ENCODE peak calls at places on chromosomes 6 and 20, in nine cellular contexts. E is upper lobe of right lung; C is adipocyte; O is CD8-positive, alpha-beta memory T cell; X is IMR-90; P is spleen; S is PC-3; F is cardiac muscle cell; Q is heart right ventricle. J is an unnamed sample. For H3K36me3, the result is how much of the 10 kb centered on the place peaks cover.

GRCh38 chr6:167849846-167850459 is 23.2 kb downstream of the AFDN start:
- DNase-seq in E (no peak), C (peak), O (no peak), X (no peak), P (no peak), S (peak), F (peak), Q (no peak), J (no peak)

GRCh38 chr6:24997186-24997585 is 61.4 kb upstream of the RIPOR2 start:
- DNase-seq in E (no peak), C (no peak), O (no peak), X (no peak), P (no peak), S (no peak), F (no peak), Q (no peak), J (no peak)

GRCh38 chr6:119791746-119792145 is 442.2 kb upstream of the MAN1A1 start:
- DNase-seq in E (no peak), C (no peak), O (no peak), X (no peak), P (no peak), S (peak), F (no peak), Q (no peak), J (no peak)

GRCh38 chr6:44074383-44075136 is 52.7 kb downstream of the MRPL14 start:
- DNase-seq in E (peak), C (peak), O (peak), X (peak), P (peak), S (peak), F (peak), Q (peak), J (peak)

GRCh38 chr6:102197211-102197610 is 803.7 kb downstream of the GRIK2 start:
- DNase-seq in E (no peak), C (no peak), O (no peak), X (no peak), P (no peak), S (no peak), F (no peak), Q (no peak), J (no peak)

GRCh38 chr6:22809380-22809779 is 240.0 kb downstream of the HDGFL1 start:
- DNase-seq in E (no peak), C (no peak), O (no peak), X (no peak), P (no peak), S (no peak), F (no peak), Q (no peak), J (no peak)

GRCh38 chr6:121670511-121670910 is 235.1 kb downstream of the GJA1 start:
- DNase-seq in E (no peak), C (peak), O (no peak), X (peak), P (no peak), S (peak), F (no peak), Q (no peak), J (no peak)

GRCh38 chr6:142851601-142852000 is 93.4 kb downstream of the HIVEP2 start:
- DNase-seq in E (no peak), C (peak), O (no peak), X (peak), P (no peak), S (peak), F (no peak), Q (no peak), J (no peak)

GRCh38 chr6:5401845-5402738 is 140.8 kb downstream of the FARS2 start:
- DNase-seq in E (no peak), C (peak), O (no peak), X (peak), P (no peak), S (peak), F (peak), Q (no peak), J (no peak)

GRCh38 chr6:168739381-168739780 is 298.4 kb downstream of the SMOC2 start:
- DNase-seq in E (no peak), C (no peak), O (no peak), X (no peak), P (no peak), S (no peak), F (no peak), Q (no peak), J (no peak)

GRCh38 chr20:64005394-64005793 is 24.5 kb downstream of the PRPF6 start:
- DNase-seq in E (no peak), C (no peak), O (no peak), X (peak), P (no peak), S (no peak), F (no peak), Q (no peak), J (no peak)

GRCh38 chr20:64006490-64006889 is 25.6 kb downstream of the PRPF6 start:
- DNase-seq in E (no peak), C (no peak), O (no peak), X (no peak), P (no peak), S (no peak), F (no peak), Q (no peak), J (no peak)

GRCh38 chr20:64001607-64002011 is 20.7 kb downstream of the PRPF6 start:
- DNase-seq in E (no peak), C (no peak), O (no peak), X (peak), P (no peak), S (no peak), F (no peak), Q (no peak), J (no peak)

GRCh38 chr20:64006902-64007301 is 26.0 kb downstream of the PRPF6 start:
- DNase-seq in E (no peak), C (no peak), O (no peak), X (no peak), P (no peak), S (no peak), F (no peak), Q (no peak), J (no peak)

GRCh38 chr20:64003970-64004725 is 23.2 kb downstream of the PRPF6 start:
- DNase-seq in E (no peak), C (no peak), O (no peak), X (no peak), P (no peak), S (no peak), F (no peak), Q (no peak), J (no peak)
- H3K36me3 ChIP-seq in E (half or more), C (half or more), O (under half), X (half or more), P (under half), S (half or more), F (under half), Q (half or more), J (half or more)

GRCh38 chr6:12750416-12750815 is 33.8 kb downstream of the PHACTR1 start:
- DNase-seq in E (no peak), C (no peak), O (no peak), X (no peak), P (no peak), S (no peak), F (no peak), Q (no peak), J (peak)
- H3K4me3 ChIP-seq in E (no peak), C (no peak), O (no peak), X (no peak), P (no peak), S (no peak), F (peak), Q (no peak), J (no peak)

DNA sequence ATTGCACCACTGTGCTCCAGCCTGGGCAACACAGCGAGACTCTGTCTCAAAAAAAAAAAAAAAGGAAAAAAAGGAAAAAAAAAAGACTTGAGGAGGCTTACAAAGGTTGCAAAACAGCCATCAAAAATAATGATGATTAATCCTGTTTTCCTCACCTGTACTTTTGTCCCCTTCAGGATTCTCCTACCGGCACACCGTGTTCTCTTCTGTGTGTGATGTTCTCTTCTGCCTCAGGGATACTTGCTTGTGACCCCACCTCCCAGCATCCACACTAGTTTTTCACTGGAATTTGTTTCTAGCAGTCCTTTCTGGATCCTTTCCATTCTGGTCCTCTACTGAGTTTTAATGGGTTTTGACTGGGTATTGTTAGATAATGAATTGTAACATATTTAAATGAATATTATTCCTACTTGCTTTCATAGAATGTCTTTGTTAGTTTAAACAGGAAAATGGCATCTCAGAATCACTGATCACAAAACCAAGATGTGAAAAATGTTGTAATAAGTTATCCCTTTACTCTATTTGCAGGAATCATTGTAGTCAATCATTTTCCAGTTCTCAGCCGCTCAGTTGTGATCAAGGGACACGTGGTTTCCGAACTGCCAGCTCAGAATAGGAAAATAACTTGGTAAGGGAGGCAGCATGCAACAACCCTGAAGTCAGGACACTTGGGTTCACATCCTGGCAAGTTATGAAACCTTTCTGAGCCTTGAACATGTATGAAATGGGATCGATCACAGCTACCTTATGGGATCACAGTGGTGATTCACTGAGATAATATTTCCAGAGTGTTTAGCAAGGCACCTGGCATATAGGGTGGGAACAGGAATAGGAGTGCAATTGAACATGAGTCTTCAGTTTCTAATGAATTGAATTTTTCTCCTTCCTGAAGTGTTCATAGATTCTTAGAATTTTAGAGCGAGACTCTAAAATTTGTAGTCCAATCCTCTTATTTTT is 8.5 kb downstream of the C6orf89 start:
- DNase-seq in E (no peak), C (no peak), O (no peak), X (no peak), P (no peak), S (no peak), F (no peak), Q (no peak), J (no peak)
- H3K36me3 ChIP-seq in E (under half), C (under half), O (under half), X (under half), P (under half), S (under half), F (under half), Q (half or more), J (under half)

GRCh38 chr20:46895906-46896242 is 1.2 kb downstream of the EYA2 start:
- DNase-seq in E (no peak), C (no peak), O (no peak), X (no peak), P (no peak), S (no peak), F (no peak), Q (no peak), J (peak)

GRCh38 chr20:46893877-46894578 is 615 bp upstream of the EYA2 start:
- DNase-seq in E (no peak), C (no peak), O (no peak), X (no peak), P (no peak), S (peak), F (no peak), Q (no peak), J (peak)

GRCh38 chr20:46893051-46893450 is 1.6 kb upstream of the EYA2 start:
- DNase-seq in E (no peak), C (no peak), O (no peak), X (no peak), P (no peak), S (no peak), F (no peak), Q (no peak), J (no peak)

GRCh38 chr20:46894971-46895905 is 595 bp downstream of the EYA2 start:
- DNase-seq in E (no peak), C (peak), O (no peak), X (peak), P (no peak), S (peak), F (peak), Q (no peak), J (peak)

DNA sequence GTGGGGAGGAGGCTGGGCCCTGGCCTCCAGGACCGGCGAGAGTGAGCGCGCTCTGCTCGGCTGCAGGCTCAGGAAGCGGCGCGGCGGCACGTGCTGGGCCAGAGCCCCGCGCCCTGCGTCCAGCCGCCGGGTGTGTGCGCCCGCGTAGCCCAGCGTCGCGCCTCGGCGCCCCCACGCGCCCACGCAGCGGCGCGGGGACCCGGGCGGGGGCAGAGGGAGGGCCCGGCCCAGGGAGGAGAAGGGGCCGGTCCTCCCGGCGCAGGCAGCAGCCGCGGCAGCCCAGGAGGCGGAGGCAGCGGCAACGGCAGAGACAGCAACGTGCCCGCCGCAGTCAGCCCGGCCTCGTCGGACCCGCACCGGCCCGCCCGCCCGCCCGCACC is at the start of gene EYA2:
- DNase-seq in E (no peak), C (peak), O (no peak), X (peak), P (no peak), S (no peak), F (peak), Q (no peak), J (peak)
- H3K4me3 ChIP-seq in E (peak), C (peak), O (no peak), X (peak), P (peak), S (no peak), F (peak), Q (peak), J (peak)

DNA sequence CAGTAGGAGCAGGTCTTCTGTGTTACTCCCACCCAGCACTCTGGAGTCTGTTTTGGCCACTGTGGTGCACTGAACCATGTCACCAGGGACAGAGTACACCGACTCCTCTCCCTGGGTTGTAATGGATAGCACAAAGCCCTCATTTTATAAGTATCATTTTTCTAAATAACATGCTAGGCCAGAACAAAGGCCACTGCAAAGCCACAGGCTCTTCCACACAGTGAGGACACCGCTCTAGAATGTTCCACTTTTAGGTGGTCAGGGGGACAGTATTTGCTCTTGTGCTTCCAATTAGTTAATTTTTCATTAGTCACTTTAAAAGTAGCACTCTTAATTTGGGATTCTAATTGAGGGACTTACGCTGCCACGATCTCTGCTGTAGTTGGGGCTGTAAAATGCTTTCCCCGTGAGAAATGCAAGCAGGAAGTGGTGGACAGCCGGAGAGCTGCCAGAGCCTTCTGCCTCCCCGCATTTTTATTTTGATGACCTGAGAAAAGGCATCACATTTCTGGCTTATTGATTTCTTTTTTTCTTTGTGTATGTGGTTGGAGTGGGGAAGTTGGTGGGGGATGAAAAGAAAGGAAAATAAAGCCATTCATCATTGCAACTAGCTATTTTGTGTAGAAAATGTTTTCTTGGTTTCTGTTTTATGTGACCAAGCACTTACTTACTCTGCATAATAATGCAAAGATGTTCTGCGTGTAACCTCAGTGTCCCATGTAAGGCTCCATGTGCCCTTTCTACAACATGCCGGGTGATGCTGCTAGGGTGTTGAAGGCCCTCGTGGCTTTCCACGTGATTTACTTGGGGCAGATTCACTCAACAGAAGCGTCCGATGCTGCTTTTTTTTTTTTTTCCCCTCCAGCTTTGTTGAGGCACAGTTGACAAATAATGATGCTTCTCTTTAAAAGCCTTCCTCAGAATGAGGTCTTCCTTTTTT is 195.9 kb downstream of the SASH1 start:
- DNase-seq in E (no peak), C (no peak), O (no peak), X (peak), P (no peak), S (no peak), F (no peak), Q (no peak), J (no peak)
- H3K36me3 ChIP-seq in E (half or more), C (half or more), O (under half), X (half or more), P (under half), S (under half), F (under half), Q (half or more), J (half or more)

GRCh38 chr20:23034721-23035671 is at the start of gene SSTR4:
- DNase-seq in E (no peak), C (no peak), O (no peak), X (no peak), P (no peak), S (no peak), F (peak), Q (no peak), J (no peak)
- H3K4me3 ChIP-seq in E (no peak), C (no peak), O (no peak), X (no peak), P (no peak), S (no peak), F (no peak), Q (no peak), J (no peak)

GRCh38 chr20:38542994-38543906 is 37.7 kb upstream of the ADIG start:
- DNase-seq in E (no peak), C (no peak), O (no peak), X (no peak), P (no peak), S (no peak), F (no peak), Q (no peak), J (no peak)

GRCh38 chr20:38536310-38536709 is 44.7 kb upstream of the ADIG start:
- DNase-seq in E (no peak), C (peak), O (no peak), X (peak), P (no peak), S (peak), F (no peak), Q (no peak), J (no peak)

GRCh38 chr20:38537176-38537575 is 43.8 kb upstream of the ADIG start:
- DNase-seq in E (no peak), C (no peak), O (no peak), X (no peak), P (no peak), S (no peak), F (no peak), Q (no peak), J (no peak)

GRCh38 chr20:38534756-38535155 is 46.2 kb upstream of the ADIG start:
- DNase-seq in E (no peak), C (no peak), O (no peak), X (no peak), P (no peak), S (no peak), F (no peak), Q (no peak), J (no peak)

DNA sequence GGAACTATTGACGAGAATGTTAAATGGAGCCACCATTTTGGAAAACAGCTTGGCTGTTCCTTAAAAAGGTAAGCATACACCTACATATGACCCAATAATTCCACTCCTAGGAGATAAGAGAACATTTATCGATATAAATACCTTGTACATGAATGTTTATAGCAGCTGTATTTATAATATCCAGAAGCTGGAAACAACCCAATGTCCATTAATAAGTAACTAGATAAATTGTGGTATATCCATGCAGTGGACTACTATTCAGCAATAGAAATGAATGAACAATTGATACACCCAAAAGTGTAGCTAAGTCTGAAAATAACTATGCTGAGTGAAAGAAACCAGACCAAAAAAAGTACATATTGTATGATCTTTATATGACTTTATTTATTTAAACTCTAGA is 42.2 kb upstream of the ADIG start:
- DNase-seq in E (no peak), C (no peak), O (no peak), X (no peak), P (no peak), S (no peak), F (no peak), Q (no peak), J (no peak)
- H3K36me3 ChIP-seq in E (half or more), C (half or more), O (half or more), X (under half), P (under half), S (half or more), F (half or more), Q (half or more), J (half or more)

GRCh38 chr6:36027501-36028087 is at the start of gene MAPK14:
- DNase-seq in E (peak), C (peak), O (peak), X (peak), P (peak), S (peak), F (peak), Q (peak), J (peak)

GRCh38 chr6:36025932-36026327 is 1.5 kb upstream of the SLC26A8 start:
- DNase-seq in E (no peak), C (peak), O (no peak), X (peak), P (no peak), S (peak), F (peak), Q (no peak), J (peak)

GRCh38 chr6:36025260-36025931 is 955 bp upstream of the SLC26A8 start:
- DNase-seq in E (no peak), C (peak), O (no peak), X (peak), P (no peak), S (no peak), F (no peak), Q (no peak), J (peak)

GRCh38 chr6:36028088-36028886 is 679 bp downstream of the MAPK14 start:
- DNase-seq in E (peak), C (peak), O (peak), X (peak), P (peak), S (peak), F (peak), Q (peak), J (peak)

GRCh38 chr6:36024154-36024760 is at the start of gene SLC26A8:
- DNase-seq in E (no peak), C (no peak), O (no peak), X (no peak), P (peak), S (no peak), F (peak), Q (no peak), J (no peak)
- H3K4me3 ChIP-seq in E (no peak), C (no peak), O (no peak), X (no peak), P (no peak), S (no peak), F (no peak), Q (no peak), J (no peak)

J was measured in osteoblast.